ENCODE peak calls at places on chromosomes 13 and 19, in four cellular contexts. W is RWPE1; F is CD8-positive, alpha-beta T cell; R is WTC11. X is an unnamed sample.

GRCh38 chr13:97853550-97853949 is 99.9 kb upstream of the IPO5 start:
- DNase-seq in W (no peak), F (no peak), R (no peak), X (peak; percentile 44)

GRCh38 chr19:9054768-9055167 is 32.1 kb upstream of the OR1M1 start:
- DNase-seq in W (peak; percentile 44), F (no peak), R (peak; percentile 19), X (peak; percentile 98)

GRCh38 chr19:16581971-16582343 is 9.7 kb upstream of the SLC35E1 start:
- DNase-seq in W (no peak), F (no peak), R (no peak), X (no peak)

GRCh38 chr19:7706662-7707454 is 4.9 kb upstream of the FCER2 start:
- DNase-seq in W (no peak), F (no peak), R (no peak), X (no peak)

GRCh38 chr13:49247722-49248432 is at the start of gene CDADC1:
- DNase-seq in W (peak; percentile 93), F (peak; percentile 90), R (peak; percentile 99), X (peak; percentile 93)

GRCh38 chr13:41916173-41916954 is 44.5 kb downstream of the VWA8 start:
- DNase-seq in W (peak; percentile 35), F (no peak), R (no peak), X (no peak)

GRCh38 chr19:4088975-4089374 is 22.3 kb upstream of the ZBTB7A start:
- DNase-seq in W (no peak), F (peak; percentile 75), R (no peak), X (no peak)

GRCh38 chr19:54029930-54030490 is 33.7 kb downstream of the VSTM1 start:
- DNase-seq in W (peak; percentile 45), F (peak; percentile 60), R (peak; percentile 86), X (peak; percentile 65)

GRCh38 chr19:55487884-55488687 is at the start of gene SSC5D:
- DNase-seq in W (no peak), F (no peak), R (no peak), X (no peak)

GRCh38 chr13:50248537-50249521 is 233.6 kb downstream of the KCNRG start:
- DNase-seq in W (no peak), F (no peak), R (peak; percentile 30), X (peak; percentile 13)

GRCh38 chr13:75173457-75174356 is 308.3 kb downstream of the TBC1D4 start:
- DNase-seq in W (no peak), F (no peak), R (no peak), X (no peak)

GRCh38 chr19:10086032-10086903 is at the start of gene SHFL:
- DNase-seq in W (peak; percentile 88), F (peak; percentile 89), R (peak; percentile 79), X (peak; percentile 78)

GRCh38 chr13:46315491-46316075 is 71.5 kb downstream of the RUBCNL start:
- DNase-seq in W (no peak), F (no peak), R (no peak), X (no peak)

GRCh38 chr19:38078302-38078930 is 145.6 kb downstream of the DPF1 start:
- DNase-seq in W (no peak), F (no peak), R (no peak), X (no peak)

GRCh38 chr13:83184819-83185218 is 697.5 kb downstream of the SLITRK1 start:
- DNase-seq in W (no peak), F (no peak), R (no peak), X (no peak)

GRCh38 chr19:43132696-43133095 is 50.2 kb upstream of the PSG2 start:
- DNase-seq in W (no peak), F (no peak), R (no peak), X (no peak)

GRCh38 chr13:101978546-101979315 is 423.1 kb downstream of the FGF14 start:
- DNase-seq in W (no peak), F (no peak), R (no peak), X (no peak)

GRCh38 chr19:35295792-35296462 is 4.0 kb downstream of the MAG start:
- DNase-seq in W (no peak), F (peak; percentile 75), R (peak; percentile 48), X (no peak)

GRCh38 chr19:18941628-18942354 is 774 bp upstream of the HOMER3 start:
- DNase-seq in W (no peak), F (no peak), R (peak; percentile 44), X (no peak)

GRCh38 chr19:7230826-7231225 is 63.4 kb downstream of the INSR start:
- DNase-seq in W (no peak), F (no peak), R (no peak), X (no peak)

GRCh38 chr19:54448037-54448773 is 794 bp upstream of the LENG8 start:
- DNase-seq in W (no peak), F (peak; percentile 64), R (peak; percentile 46), X (peak; percentile 62)

GRCh38 chr19:10305139-10305806 is 4.3 kb downstream of the ZGLP1 start:
- DNase-seq in W (peak; percentile 19), F (no peak), R (no peak), X (no peak)

GRCh38 chr13:100154835-100155463 is 66.1 kb downstream of the PCCA start:
- DNase-seq in W (no peak), F (no peak), R (no peak), X (no peak)

GRCh38 chr19:35049456-35049855 is 7.9 kb downstream of the HPN start:
- DNase-seq in W (no peak), F (no peak), R (no peak), X (no peak)

GRCh38 chr13:30113531-30113930 is 193.8 kb downstream of the KATNAL1 start:
- DNase-seq in W (no peak), F (no peak), R (no peak), X (no peak)

GRCh38 chr13:33838567-33839131 is 20.7 kb downstream of the RFC3 start:
- DNase-seq in W (no peak), F (no peak), R (no peak), X (no peak)

GRCh38 chr13:41361501-41361900 is 50.4 kb downstream of the NAA16 start:
- DNase-seq in W (no peak), F (no peak), R (no peak), X (no peak)

GRCh38 chr13:23433171-23434153 is at the start of gene SACS:
- DNase-seq in W (no peak), F (no peak), R (peak; percentile 82), X (no peak)

GRCh38 chr13:30759748-30760147 is 24.4 kb downstream of the ALOX5AP start:
- DNase-seq in W (no peak), F (no peak), R (no peak), X (no peak)

GRCh38 chr13:30963794-30964193 is 31.3 kb downstream of the TEX26 start:
- DNase-seq in W (peak; percentile 34), F (no peak), R (no peak), X (no peak)

GRCh38 chr13:65926750-65927171 is 1303.4 kb downstream of the PCDH9 start:
- DNase-seq in W (no peak), F (no peak), R (peak; percentile 66), X (no peak)

GRCh38 chr13:103371271-103371670 is 305.1 kb upstream of the SLC10A2 start:
- DNase-seq in W (no peak), F (no peak), R (no peak), X (peak; percentile 46)

GRCh38 chr13:68927387-68928026 is 1180.1 kb upstream of the ATXN8OS start:
- DNase-seq in W (peak; percentile 1), F (no peak), R (peak; percentile 66), X (no peak)
- TF ChIP-seq CTCF in W (peak; percentile 63), F (no peak), R (peak; percentile 45), X (peak; percentile 57)

GRCh38 chr19:13023666-13024065 is 28.4 kb downstream of the NFIX start:
- DNase-seq in W (peak; percentile 69), F (no peak), R (no peak), X (no peak)

GRCh38 chr19:13020002-13020414 is 24.7 kb downstream of the NFIX start:
- DNase-seq in W (no peak), F (no peak), R (peak; percentile 81), X (no peak)

GRCh38 chr19:13022859-13023636 is 27.8 kb downstream of the NFIX start:
- DNase-seq in W (peak; percentile 94), F (no peak), R (peak; percentile 61), X (no peak)

GRCh38 chr19:13024126-13024957 is 29.1 kb downstream of the NFIX start:
- DNase-seq in W (no peak), F (no peak), R (no peak), X (no peak)

DNA sequence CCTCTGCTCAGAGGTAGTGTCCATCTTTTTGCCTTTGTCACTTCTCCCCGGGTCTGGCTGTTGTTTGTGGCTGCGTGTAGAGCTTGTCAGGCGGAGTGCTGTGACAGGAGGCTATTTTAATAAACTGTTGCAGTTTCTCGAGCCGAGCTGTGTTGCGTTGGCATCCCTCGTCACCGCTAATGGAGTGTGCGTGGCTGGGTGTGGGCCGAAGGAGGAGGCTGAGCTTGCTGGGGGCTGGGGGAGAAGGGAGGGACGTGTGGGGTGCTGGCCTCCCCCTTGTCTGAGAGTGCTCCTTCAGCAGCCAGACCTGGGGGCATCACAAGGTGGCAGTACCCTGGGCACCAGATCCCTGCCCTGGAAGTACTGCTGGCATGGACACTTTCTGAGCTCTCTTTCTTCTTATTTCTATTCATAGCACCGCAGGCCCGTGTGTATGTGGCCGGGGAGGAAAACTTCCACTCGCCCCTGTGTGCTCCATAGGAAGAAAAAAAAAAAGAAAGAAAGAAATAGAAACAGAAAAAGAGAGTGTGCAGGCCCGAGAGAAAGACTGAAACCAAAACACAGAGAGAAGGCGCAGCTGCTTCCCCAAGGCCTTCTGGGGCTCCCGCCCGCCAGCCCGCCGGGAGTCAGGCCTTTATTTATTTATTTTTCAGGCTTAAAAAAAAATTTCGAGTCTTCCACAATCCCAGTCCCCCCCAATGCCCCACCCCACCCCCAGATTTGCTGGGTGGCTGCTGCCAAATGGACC is 27.0 kb downstream of the NFIX start:
- DNase-seq in W (no peak), F (no peak), R (no peak), X (no peak)
- TF ChIP-seq CTCF in W (no peak), F (no peak), R (no peak), X (no peak)

GRCh38 chr19:41860419-41861097 is 503 bp downstream of the RPS19 start:
- DNase-seq in W (no peak), F (no peak), R (no peak), X (no peak)

GRCh38 chr19:41859618-41860418 is at the start of gene RPS19:
- DNase-seq in W (peak; percentile 98), F (peak; percentile 99), R (peak; percentile 98), X (peak; percentile 93)

GRCh38 chr19:41861846-41862245 is 1.8 kb downstream of the RPS19 start:
- DNase-seq in W (no peak), F (no peak), R (no peak), X (no peak)

GRCh38 chr19:41861098-41861768 is 1.2 kb downstream of the RPS19 start:
- DNase-seq in W (no peak), F (no peak), R (no peak), X (no peak)

DNA sequence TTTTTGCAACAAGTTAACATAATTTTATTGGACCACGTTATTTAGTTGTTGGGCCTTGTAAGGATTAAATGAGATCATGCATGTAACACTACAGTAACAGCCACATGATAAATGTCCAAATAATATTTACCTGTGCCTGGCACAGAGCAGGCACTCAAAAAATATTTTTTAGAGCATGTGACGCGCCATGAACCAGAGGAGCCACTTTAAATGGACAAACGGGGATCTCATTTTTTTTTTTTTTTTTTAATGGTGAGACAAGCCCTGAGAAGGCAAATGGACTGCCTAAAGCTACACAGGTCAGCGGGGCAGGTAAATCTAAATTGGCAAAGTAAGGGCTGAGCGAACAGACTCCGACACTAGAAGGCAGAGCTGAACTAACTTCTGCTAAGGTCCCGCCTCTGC is 840 bp upstream of the RPS19 start:
- DNase-seq in W (no peak), F (no peak), R (no peak), X (no peak)
- TF ChIP-seq CTCF in W (no peak), F (no peak), R (no peak), X (no peak)

GRCh38 chr19:2479556-2480194 is 3.7 kb downstream of the GADD45B start:
- DNase-seq in W (no peak), F (no peak), R (no peak), X (no peak)
- TF ChIP-seq CTCF in W (peak; percentile 21), F (no peak), R (no peak), X (no peak)

X was measured in PC-9.